ENCODE peak calls at places on chromosomes 7 and 10, in four cellular contexts. W, F, K and N are unnamed samples.

GRCh38 chr7:42746226-42746625 is 165.6 kb downstream of the C7orf25 start:
- DNase-seq in K (no peak), F (no peak), W (no peak), N (no peak)

GRCh38 chr10:63770523-63770922 is 249.3 kb downstream of the REEP3 start:
- DNase-seq in F (no peak), K (no peak), W (no peak), N (peak; percentile 18)

GRCh38 chr7:84953294-84953693 is 233.6 kb downstream of the SEMA3D start:
- DNase-seq in K (no peak), W (no peak), F (no peak), N (no peak)

GRCh38 chr7:33673029-33673700 is 232.2 kb upstream of the BMPER start:
- DNase-seq in W (no peak), K (no peak), F (no peak), N (no peak)

GRCh38 chr10:119659951-119660350 is 8.8 kb downstream of the BAG3 start:
- DNase-seq in W (no peak), F (no peak), K (no peak), N (no peak)

GRCh38 chr10:98431016-98431415 is 15.7 kb downstream of the HPS1 start:
- DNase-seq in F (no peak), W (no peak), K (no peak), N (no peak)

GRCh38 chr7:92835851-92836488 is 403 bp downstream of the CDK6 start:
- DNase-seq in K (peak; percentile 62), W (no peak), F (no peak), N (peak; percentile 44)

GRCh38 chr10:118033905-118034304 is 12.8 kb downstream of the RAB11FIP2 start:
- DNase-seq in W (no peak), F (no peak), K (no peak), N (no peak)

GRCh38 chr10:91607661-91608442 is 25.0 kb downstream of the PPP1R3C start:
- DNase-seq in W (no peak), F (no peak), K (peak; percentile 68), N (peak; percentile 9)

GRCh38 chr7:114481995-114482394 is 67.4 kb downstream of the FOXP2 start:
- DNase-seq in F (no peak), W (peak; percentile 61), K (peak; percentile 66), N (peak; percentile 5)

GRCh38 chr10:26881600-26882331 is 21.0 kb upstream of the ABI1 start:
- DNase-seq in K (peak; percentile 80), F (no peak), W (peak; percentile 13), N (peak; percentile 59)